ENCODE peak calls at places on chromosomes 3 and 15, in six cellular contexts. One of them, this sample, is unnamed.

GRCh38 chr15:74311734-74312444 is 55.6 kb downstream of the CYP11A1 start:
- DNase-seq in nephron progenitor cell: peak
- DNase-seq in mesothelial cell of epicardium: no peak
- DNase-seq in fibroblast of mammary gland: no peak
- DNase-seq in LNCaP clone FGC: no peak
- DNase-seq in lower leg skin: no peak
- DNase-seq in this sample: peak

GRCh38 chr3:43649365-43649968 is 27.7 kb upstream of the ANO10 start:
- DNase-seq in nephron progenitor cell: peak
- DNase-seq in lower leg skin: no peak
- DNase-seq in LNCaP clone FGC: no peak
- DNase-seq in mesothelial cell of epicardium: no peak
- DNase-seq in fibroblast of mammary gland: no peak
- DNase-seq in this sample: no peak

GRCh38 chr3:57411715-57412114 is 119.2 kb upstream of the ASB14 start:
- DNase-seq in lower leg skin: no peak
- DNase-seq in nephron progenitor cell: no peak
- DNase-seq in fibroblast of mammary gland: no peak
- DNase-seq in mesothelial cell of epicardium: no peak
- DNase-seq in LNCaP clone FGC: no peak
- DNase-seq in this sample: no peak

GRCh38 chr3:181919375-181919774 is 207.7 kb downstream of the SOX2 start:
- DNase-seq in nephron progenitor cell: no peak
- DNase-seq in fibroblast of mammary gland: peak
- DNase-seq in mesothelial cell of epicardium: no peak
- DNase-seq in LNCaP clone FGC: no peak
- DNase-seq in lower leg skin: no peak
- DNase-seq in this sample: no peak

GRCh38 chr3:5001805-5002173 is 22.6 kb downstream of the BHLHE40 start:
- DNase-seq in nephron progenitor cell: no peak
- DNase-seq in LNCaP clone FGC: no peak
- DNase-seq in mesothelial cell of epicardium: no peak
- DNase-seq in lower leg skin: no peak
- DNase-seq in fibroblast of mammary gland: no peak
- DNase-seq in this sample: no peak

GRCh38 chr15:42843699-42844098 is 76.9 kb downstream of the TTBK2 start:
- DNase-seq in lower leg skin: no peak
- DNase-seq in mesothelial cell of epicardium: no peak
- DNase-seq in LNCaP clone FGC: no peak
- DNase-seq in nephron progenitor cell: no peak
- DNase-seq in fibroblast of mammary gland: no peak
- DNase-seq in this sample: no peak

GRCh38 chr3:187169231-187169960 is 27.9 kb upstream of the RTP1 start:
- DNase-seq in LNCaP clone FGC: peak
- DNase-seq in fibroblast of mammary gland: no peak
- DNase-seq in mesothelial cell of epicardium: no peak
- DNase-seq in lower leg skin: no peak
- DNase-seq in nephron progenitor cell: no peak
- DNase-seq in this sample: no peak

GRCh38 chr3:177538064-177538742 is 340.9 kb upstream of the TBL1XR1 start:
- DNase-seq in LNCaP clone FGC: no peak
- DNase-seq in nephron progenitor cell: no peak
- DNase-seq in lower leg skin: no peak
- DNase-seq in fibroblast of mammary gland: peak
- DNase-seq in mesothelial cell of epicardium: no peak
- DNase-seq in this sample: no peak

GRCh38 chr15:99249270-99249817 is at the start of gene TTC23:
- DNase-seq in mesothelial cell of epicardium: no peak
- DNase-seq in fibroblast of mammary gland: peak
- DNase-seq in LNCaP clone FGC: no peak
- DNase-seq in lower leg skin: peak
- DNase-seq in nephron progenitor cell: peak
- DNase-seq in this sample: peak

GRCh38 chr3:83435173-83435572 is 1523.6 kb upstream of the CADM2 start:
- DNase-seq in nephron progenitor cell: peak
- DNase-seq in lower leg skin: no peak
- DNase-seq in mesothelial cell of epicardium: no peak
- DNase-seq in fibroblast of mammary gland: no peak
- DNase-seq in LNCaP clone FGC: no peak
- DNase-seq in this sample: no peak

GRCh38 chr15:98311566-98312188 is 336.7 kb upstream of the IGF1R start:
- DNase-seq in nephron progenitor cell: peak
- DNase-seq in mesothelial cell of epicardium: peak
- DNase-seq in fibroblast of mammary gland: peak
- DNase-seq in lower leg skin: peak
- DNase-seq in LNCaP clone FGC: peak
- DNase-seq in this sample: peak

GRCh38 chr3:32392530-32393302 is 1.1 kb downstream of the CMTM7 start:
- DNase-seq in LNCaP clone FGC: no peak
- DNase-seq in fibroblast of mammary gland: peak
- DNase-seq in nephron progenitor cell: no peak
- DNase-seq in lower leg skin: peak
- DNase-seq in mesothelial cell of epicardium: no peak
- DNase-seq in this sample: no peak

GRCh38 chr15:87394676-87395075 is 861.9 kb downstream of the NTRK3 start:
- DNase-seq in mesothelial cell of epicardium: no peak
- DNase-seq in nephron progenitor cell: no peak
- DNase-seq in fibroblast of mammary gland: no peak
- DNase-seq in lower leg skin: no peak
- DNase-seq in LNCaP clone FGC: no peak
- DNase-seq in this sample: no peak

GRCh38 chr3:49841126-49841525 is 15.2 kb downstream of the TRAIP start:
- DNase-seq in mesothelial cell of epicardium: no peak
- DNase-seq in nephron progenitor cell: peak
- DNase-seq in lower leg skin: no peak
- DNase-seq in fibroblast of mammary gland: peak
- DNase-seq in LNCaP clone FGC: no peak
- DNase-seq in this sample: peak

GRCh38 chr3:45753095-45753494 is 43.2 kb downstream of the SLC6A20 start:
- DNase-seq in lower leg skin: no peak
- DNase-seq in nephron progenitor cell: no peak
- DNase-seq in LNCaP clone FGC: no peak
- DNase-seq in fibroblast of mammary gland: no peak
- DNase-seq in mesothelial cell of epicardium: no peak
- DNase-seq in this sample: no peak

GRCh38 chr15:36449084-36449661 is 130.3 kb upstream of the CDIN1 start:
- DNase-seq in LNCaP clone FGC: no peak
- DNase-seq in fibroblast of mammary gland: peak
- DNase-seq in lower leg skin: no peak
- DNase-seq in nephron progenitor cell: no peak
- DNase-seq in mesothelial cell of epicardium: no peak
- DNase-seq in this sample: no peak

GRCh38 chr3:78907367-78907766 is 860.4 kb downstream of the ROBO1 start:
- DNase-seq in LNCaP clone FGC: no peak
- DNase-seq in nephron progenitor cell: no peak
- DNase-seq in mesothelial cell of epicardium: no peak
- DNase-seq in fibroblast of mammary gland: peak
- DNase-seq in lower leg skin: no peak
- DNase-seq in this sample: no peak

GRCh38 chr15:65580287-65580686 is 30.6 kb downstream of the INTS14 start:
- DNase-seq in fibroblast of mammary gland: peak
- DNase-seq in mesothelial cell of epicardium: no peak
- DNase-seq in LNCaP clone FGC: no peak
- DNase-seq in lower leg skin: no peak
- DNase-seq in nephron progenitor cell: no peak
- DNase-seq in this sample: no peak

GRCh38 chr3:15929944-15930571 is 132.3 kb upstream of the ANKRD28 start:
- DNase-seq in mesothelial cell of epicardium: no peak
- DNase-seq in nephron progenitor cell: no peak
- DNase-seq in lower leg skin: no peak
- DNase-seq in LNCaP clone FGC: no peak
- DNase-seq in fibroblast of mammary gland: no peak
- DNase-seq in this sample: no peak

GRCh38 chr3:197692641-197693040 is 44.1 kb downstream of the RUBCN start:
- DNase-seq in lower leg skin: no peak
- DNase-seq in fibroblast of mammary gland: peak
- DNase-seq in LNCaP clone FGC: no peak
- DNase-seq in mesothelial cell of epicardium: no peak
- DNase-seq in nephron progenitor cell: no peak
- DNase-seq in this sample: no peak

GRCh38 chr3:42749753-42750231 is 23.3 kb downstream of the CCDC13 start:
- DNase-seq in mesothelial cell of epicardium: peak
- DNase-seq in nephron progenitor cell: no peak
- DNase-seq in lower leg skin: no peak
- DNase-seq in LNCaP clone FGC: no peak
- DNase-seq in fibroblast of mammary gland: peak
- DNase-seq in this sample: no peak

GRCh38 chr15:87212041-87212440 is 1044.5 kb downstream of the NTRK3 start:
- DNase-seq in LNCaP clone FGC: no peak
- DNase-seq in nephron progenitor cell: no peak
- DNase-seq in mesothelial cell of epicardium: no peak
- DNase-seq in lower leg skin: no peak
- DNase-seq in fibroblast of mammary gland: no peak
- DNase-seq in this sample: no peak

GRCh38 chr15:76903251-76903681 is 1.9 kb downstream of the SCAPER start:
- DNase-seq in lower leg skin: no peak
- DNase-seq in mesothelial cell of epicardium: no peak
- DNase-seq in fibroblast of mammary gland: peak
- DNase-seq in nephron progenitor cell: no peak
- DNase-seq in LNCaP clone FGC: no peak
- DNase-seq in this sample: no peak

GRCh38 chr3:168024537-168024941 is 71.2 kb downstream of the GOLIM4 start:
- DNase-seq in lower leg skin: no peak
- DNase-seq in mesothelial cell of epicardium: no peak
- DNase-seq in LNCaP clone FGC: no peak
- DNase-seq in fibroblast of mammary gland: peak
- DNase-seq in nephron progenitor cell: no peak
- DNase-seq in this sample: no peak

GRCh38 chr3:174844746-174845145 is 14.4 kb upstream of the NAALADL2 start:
- DNase-seq in LNCaP clone FGC: no peak
- DNase-seq in mesothelial cell of epicardium: no peak
- DNase-seq in lower leg skin: no peak
- DNase-seq in fibroblast of mammary gland: no peak
- DNase-seq in nephron progenitor cell: no peak
- DNase-seq in this sample: no peak
- TF ChIP-seq CTCF in LNCaP clone FGC: no peak
- TF ChIP-seq CTCF in mesothelial cell of epicardium: no peak
- TF ChIP-seq CTCF in lower leg skin: no peak
- TF ChIP-seq CTCF in fibroblast of mammary gland: no peak
- TF ChIP-seq CTCF in nephron progenitor cell: no peak
- TF ChIP-seq CTCF in this sample: no peak

GRCh38 chr15:85314653-85315052 is 65.8 kb upstream of the AKAP13 start:
- DNase-seq in nephron progenitor cell: no peak
- DNase-seq in fibroblast of mammary gland: no peak
- DNase-seq in mesothelial cell of epicardium: no peak
- DNase-seq in lower leg skin: no peak
- DNase-seq in LNCaP clone FGC: no peak
- DNase-seq in this sample: no peak

GRCh38 chr15:85314139-85314538 is 66.3 kb upstream of the AKAP13 start:
- DNase-seq in mesothelial cell of epicardium: no peak
- DNase-seq in fibroblast of mammary gland: no peak
- DNase-seq in nephron progenitor cell: no peak
- DNase-seq in lower leg skin: no peak
- DNase-seq in LNCaP clone FGC: no peak
- DNase-seq in this sample: no peak

GRCh38 chr15:85316244-85316934 is 64.0 kb upstream of the AKAP13 start:
- DNase-seq in LNCaP clone FGC: no peak
- DNase-seq in fibroblast of mammary gland: peak
- DNase-seq in mesothelial cell of epicardium: no peak
- DNase-seq in nephron progenitor cell: no peak
- DNase-seq in lower leg skin: no peak
- DNase-seq in this sample: no peak

GRCh38 chr15:85318732-85319076 is 61.7 kb upstream of the AKAP13 start:
- DNase-seq in mesothelial cell of epicardium: no peak
- DNase-seq in fibroblast of mammary gland: no peak
- DNase-seq in LNCaP clone FGC: no peak
- DNase-seq in nephron progenitor cell: no peak
- DNase-seq in lower leg skin: no peak
- DNase-seq in this sample: no peak

GRCh38 chr15:85318048-85318731 is 62.2 kb upstream of the AKAP13 start:
- DNase-seq in fibroblast of mammary gland: peak
- DNase-seq in mesothelial cell of epicardium: no peak
- DNase-seq in LNCaP clone FGC: no peak
- DNase-seq in nephron progenitor cell: no peak
- DNase-seq in lower leg skin: peak
- DNase-seq in this sample: no peak
- TF ChIP-seq CTCF in fibroblast of mammary gland: peak
- TF ChIP-seq CTCF in mesothelial cell of epicardium: no peak
- TF ChIP-seq CTCF in LNCaP clone FGC: peak
- TF ChIP-seq CTCF in nephron progenitor cell: no peak
- TF ChIP-seq CTCF in lower leg skin: no peak
- TF ChIP-seq CTCF in this sample: peak

DNA sequence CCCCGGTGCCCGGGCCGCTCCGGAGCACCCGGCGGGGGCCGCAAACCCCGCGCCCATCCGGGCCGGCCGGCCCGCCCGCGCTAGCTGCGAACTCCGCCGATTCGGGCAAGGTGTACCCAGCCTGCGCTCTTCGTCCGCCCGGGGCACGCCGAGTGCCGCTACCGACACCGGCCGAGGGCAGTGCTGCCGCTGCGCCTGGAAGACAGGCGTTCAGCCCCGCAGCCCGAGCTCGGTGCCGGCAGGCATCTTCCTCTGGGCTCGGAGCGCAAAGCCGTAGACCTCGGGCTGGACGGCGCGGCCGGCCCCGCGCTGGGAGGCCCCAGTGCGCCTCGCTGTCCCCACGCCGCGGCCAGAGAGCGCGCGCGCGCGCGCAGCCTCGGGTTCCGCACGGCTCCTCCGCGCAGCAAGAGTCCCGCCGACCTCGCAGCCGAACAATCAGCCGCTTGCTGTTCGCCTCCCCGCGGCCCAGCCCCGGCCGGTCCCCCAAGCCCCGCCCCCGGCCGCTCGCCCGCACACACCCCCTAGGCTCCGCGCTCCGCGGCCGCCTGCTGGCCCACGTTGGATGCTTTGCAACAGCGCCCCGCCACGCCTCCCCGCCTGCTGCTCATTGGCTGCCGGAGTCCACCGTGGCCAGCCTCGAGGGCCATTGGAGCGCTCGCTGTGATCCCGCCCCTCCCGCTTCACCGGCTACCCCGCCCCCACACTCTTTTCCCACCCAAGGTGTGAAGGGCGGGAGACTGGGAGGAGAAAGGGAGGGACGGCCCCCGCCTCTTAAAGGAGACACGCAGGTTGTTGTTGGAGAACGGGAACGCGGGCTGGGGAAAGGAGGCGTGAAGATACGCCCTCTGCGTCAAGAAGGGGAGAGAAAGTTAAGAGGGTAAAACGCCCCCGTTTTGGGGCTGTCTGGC is at the start of gene LRIG1:
- DNase-seq in mesothelial cell of epicardium: peak
- DNase-seq in LNCaP clone FGC: peak
- DNase-seq in lower leg skin: peak
- DNase-seq in nephron progenitor cell: peak
- DNase-seq in fibroblast of mammary gland: peak
- DNase-seq in this sample: peak
- TF ChIP-seq CTCF in mesothelial cell of epicardium: no peak
- TF ChIP-seq CTCF in LNCaP clone FGC: peak
- TF ChIP-seq CTCF in lower leg skin: no peak
- TF ChIP-seq CTCF in nephron progenitor cell: no peak
- TF ChIP-seq CTCF in fibroblast of mammary gland: no peak
- TF ChIP-seq CTCF in this sample: peak

DNA sequence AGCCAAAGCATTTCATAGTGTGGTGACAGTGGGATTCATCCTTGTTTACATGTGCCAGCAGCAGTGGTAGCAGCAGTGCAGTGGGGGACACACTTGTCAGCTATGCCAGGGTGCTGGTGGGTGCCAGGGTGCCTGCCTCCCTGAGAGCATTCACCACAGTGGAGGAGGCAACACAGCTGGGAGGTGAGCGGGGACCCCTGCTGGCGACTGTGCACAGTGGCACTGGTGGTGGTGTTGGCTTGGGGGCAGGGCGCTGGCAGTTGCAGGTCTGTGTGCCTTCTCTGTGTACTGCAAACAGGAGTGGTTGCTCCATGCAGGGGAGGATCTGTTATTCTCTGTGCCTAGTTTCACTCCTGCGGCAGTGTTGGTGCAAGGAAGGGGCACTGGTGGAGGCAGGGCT is 41.2 kb downstream of the CEP63 start:
- DNase-seq in LNCaP clone FGC: no peak
- DNase-seq in fibroblast of mammary gland: peak
- DNase-seq in lower leg skin: no peak
- DNase-seq in nephron progenitor cell: peak
- DNase-seq in mesothelial cell of epicardium: no peak
- DNase-seq in this sample: no peak
- TF ChIP-seq CTCF in LNCaP clone FGC: peak
- TF ChIP-seq CTCF in fibroblast of mammary gland: peak
- TF ChIP-seq CTCF in lower leg skin: no peak
- TF ChIP-seq CTCF in nephron progenitor cell: no peak
- TF ChIP-seq CTCF in mesothelial cell of epicardium: no peak
- TF ChIP-seq CTCF in this sample: peak